ENCODE peak calls at places on chromosomes 5 and 9, in nine cellular contexts. One of them, this sample, is unnamed.

GRCh38 chr9:25505644-25506043 is 172.6 kb downstream of the TUSC1 start:
- DNase-seq in NCI-H524: no peak
- DNase-seq in fibroblast of lung: no peak
- DNase-seq in mesothelial cell of epicardium: no peak
- DNase-seq in activated naive CD4-positive, alpha-beta T cell: no peak
- DNase-seq in Ammon's horn: no peak
- DNase-seq in effector memory CD8-positive, alpha-beta T cell: no peak
- DNase-seq in activated CD4-positive, alpha-beta T cell treated with anti-CD3 and anti-CD28 coated beads for 36 hours: no peak
- DNase-seq in NCI-H1092 treated with DMSO at 0.1 percent for 48 hours: no peak
- DNase-seq in this sample: no peak

GRCh38 chr9:79013715-79014610 is 557.8 kb upstream of the TLE4 start:
- DNase-seq in NCI-H1092 treated with DMSO at 0.1 percent for 48 hours: no peak
- DNase-seq in fibroblast of lung: no peak
- DNase-seq in effector memory CD8-positive, alpha-beta T cell: no peak
- DNase-seq in mesothelial cell of epicardium: no peak
- DNase-seq in activated naive CD4-positive, alpha-beta T cell: no peak
- DNase-seq in NCI-H524: no peak
- DNase-seq in Ammon's horn: no peak
- DNase-seq in activated CD4-positive, alpha-beta T cell treated with anti-CD3 and anti-CD28 coated beads for 36 hours: no peak
- DNase-seq in this sample: no peak

GRCh38 chr5:125006011-125006685 is 259.7 kb upstream of the ZNF608 start:
- DNase-seq in fibroblast of lung: no peak
- DNase-seq in activated CD4-positive, alpha-beta T cell treated with anti-CD3 and anti-CD28 coated beads for 36 hours: no peak
- DNase-seq in NCI-H524: peak
- DNase-seq in Ammon's horn: no peak
- DNase-seq in activated naive CD4-positive, alpha-beta T cell: no peak
- DNase-seq in effector memory CD8-positive, alpha-beta T cell: no peak
- DNase-seq in NCI-H1092 treated with DMSO at 0.1 percent for 48 hours: peak
- DNase-seq in mesothelial cell of epicardium: no peak
- DNase-seq in this sample: no peak

GRCh38 chr5:122029818-122030217 is 48.2 kb downstream of the LOX start:
- DNase-seq in fibroblast of lung: no peak
- DNase-seq in Ammon's horn: no peak
- DNase-seq in effector memory CD8-positive, alpha-beta T cell: no peak
- DNase-seq in mesothelial cell of epicardium: no peak
- DNase-seq in NCI-H1092 treated with DMSO at 0.1 percent for 48 hours: no peak
- DNase-seq in NCI-H524: no peak
- DNase-seq in activated CD4-positive, alpha-beta T cell treated with anti-CD3 and anti-CD28 coated beads for 36 hours: no peak
- DNase-seq in activated naive CD4-positive, alpha-beta T cell: no peak
- DNase-seq in this sample: no peak

GRCh38 chr9:105243015-105243686 is 1.3 kb upstream of the SLC44A1 start:
- DNase-seq in activated naive CD4-positive, alpha-beta T cell: no peak
- DNase-seq in fibroblast of lung: no peak
- DNase-seq in effector memory CD8-positive, alpha-beta T cell: no peak
- DNase-seq in activated CD4-positive, alpha-beta T cell treated with anti-CD3 and anti-CD28 coated beads for 36 hours: no peak
- DNase-seq in Ammon's horn: no peak
- DNase-seq in NCI-H1092 treated with DMSO at 0.1 percent for 48 hours: no peak
- DNase-seq in NCI-H524: no peak
- DNase-seq in mesothelial cell of epicardium: no peak
- DNase-seq in this sample: no peak

GRCh38 chr5:68554566-68555279 is 339.2 kb downstream of the PIK3R1 start:
- DNase-seq in NCI-H524: no peak
- DNase-seq in NCI-H1092 treated with DMSO at 0.1 percent for 48 hours: no peak
- DNase-seq in activated CD4-positive, alpha-beta T cell treated with anti-CD3 and anti-CD28 coated beads for 36 hours: no peak
- DNase-seq in effector memory CD8-positive, alpha-beta T cell: no peak
- DNase-seq in Ammon's horn: peak
- DNase-seq in activated naive CD4-positive, alpha-beta T cell: no peak
- DNase-seq in mesothelial cell of epicardium: no peak
- DNase-seq in fibroblast of lung: peak
- DNase-seq in this sample: no peak

GRCh38 chr9:114587345-114588149 is at the start of gene ATP6V1G1:
- DNase-seq in NCI-H524: peak
- DNase-seq in mesothelial cell of epicardium: peak
- DNase-seq in NCI-H1092 treated with DMSO at 0.1 percent for 48 hours: peak
- DNase-seq in Ammon's horn: peak
- DNase-seq in fibroblast of lung: peak
- DNase-seq in activated naive CD4-positive, alpha-beta T cell: peak
- DNase-seq in activated CD4-positive, alpha-beta T cell treated with anti-CD3 and anti-CD28 coated beads for 36 hours: peak
- DNase-seq in effector memory CD8-positive, alpha-beta T cell: peak
- DNase-seq in this sample: peak

GRCh38 chr5:132459031-132459982 is 31.3 kb downstream of the IRF1 start:
- DNase-seq in activated CD4-positive, alpha-beta T cell treated with anti-CD3 and anti-CD28 coated beads for 36 hours: no peak
- DNase-seq in NCI-H1092 treated with DMSO at 0.1 percent for 48 hours: no peak
- DNase-seq in effector memory CD8-positive, alpha-beta T cell: no peak
- DNase-seq in mesothelial cell of epicardium: no peak
- DNase-seq in fibroblast of lung: peak
- DNase-seq in Ammon's horn: no peak
- DNase-seq in activated naive CD4-positive, alpha-beta T cell: no peak
- DNase-seq in NCI-H524: no peak
- DNase-seq in this sample: no peak

GRCh38 chr5:175680020-175680419 is 22.1 kb downstream of the HRH2 start:
- DNase-seq in effector memory CD8-positive, alpha-beta T cell: no peak
- DNase-seq in mesothelial cell of epicardium: no peak
- DNase-seq in activated naive CD4-positive, alpha-beta T cell: no peak
- DNase-seq in activated CD4-positive, alpha-beta T cell treated with anti-CD3 and anti-CD28 coated beads for 36 hours: no peak
- DNase-seq in NCI-H1092 treated with DMSO at 0.1 percent for 48 hours: no peak
- DNase-seq in NCI-H524: no peak
- DNase-seq in Ammon's horn: no peak
- DNase-seq in fibroblast of lung: no peak
- DNase-seq in this sample: no peak

GRCh38 chr5:179278119-179278518 is 67.1 kb downstream of the ADAMTS2 start:
- DNase-seq in fibroblast of lung: no peak
- DNase-seq in effector memory CD8-positive, alpha-beta T cell: no peak
- DNase-seq in NCI-H524: no peak
- DNase-seq in Ammon's horn: no peak
- DNase-seq in activated CD4-positive, alpha-beta T cell treated with anti-CD3 and anti-CD28 coated beads for 36 hours: no peak
- DNase-seq in mesothelial cell of epicardium: no peak
- DNase-seq in activated naive CD4-positive, alpha-beta T cell: no peak
- DNase-seq in NCI-H1092 treated with DMSO at 0.1 percent for 48 hours: no peak
- DNase-seq in this sample: no peak

This sample was measured in pons.